ENCODE peak calls at places on chromosomes 2 and 18, in seven cellular contexts. D is CD8-positive, alpha-beta T cell; G is glutamatergic neuron; P is endothelial cell; I is HFFc6; H is dorsolateral prefrontal cortex; U is endothelial cell of umbilical vein. C is an unnamed sample.
A peak's percentile ranks its signal among the peaks of the same experiment; 100 is the strongest.

GRCh38 chr2:6556755-6557154 is 309.0 kb downstream of the CMPK2 start:
- DNase-seq in D (no peak), G (no peak), P (no peak), I (peak; percentile 87), H (no peak), U (no peak), C (peak; percentile 72)

GRCh38 chr2:158760887-158761286 is 34.2 kb upstream of the DAPL1 start:
- DNase-seq in D (no peak), G (no peak), P (no peak), I (no peak), H (no peak), U (no peak), C (no peak)

GRCh38 chr2:217741381-217741955 is 261.3 kb downstream of the TNS1 start:
- DNase-seq in D (no peak), G (no peak), P (no peak), I (no peak), H (no peak), U (no peak), C (no peak)

GRCh38 chr18:46346896-46347630 is 242.9 kb downstream of the HAUS1 start:
- DNase-seq in D (no peak), G (no peak), P (no peak), I (no peak), H (no peak), U (no peak), C (no peak)

GRCh38 chr18:79732721-79733025 is 53.1 kb downstream of the CTDP1 start:
- DNase-seq in D (no peak), G (no peak), P (no peak), I (no peak), H (no peak), U (no peak), C (no peak)

GRCh38 chr2:51995293-51995692 is 963.4 kb upstream of the NRXN1 start:
- DNase-seq in D (no peak), G (no peak), P (no peak), I (peak; percentile 60), H (no peak), U (peak; percentile 3), C (peak; percentile 83)

GRCh38 chr2:27320958-27321543 is 1.8 kb downstream of the MPV17 start:
- DNase-seq in D (no peak), G (peak; percentile 17), P (no peak), I (peak; percentile 99), H (no peak), U (peak; percentile 91), C (peak; percentile 97)

GRCh38 chr2:15553951-15554350 is 7.2 kb downstream of the NBAS start:
- DNase-seq in D (no peak), G (no peak), P (no peak), I (no peak), H (no peak), U (no peak), C (no peak)

GRCh38 chr2:57673983-57674382 is 372.6 kb upstream of the VRK2 start:
- DNase-seq in D (no peak), G (no peak), P (no peak), I (no peak), H (no peak), U (no peak), C (no peak)

GRCh38 chr2:25380023-25380422 is 38.3 kb upstream of the DNMT3A start:
- DNase-seq in D (no peak), G (no peak), P (no peak), I (no peak), H (no peak), U (no peak), C (no peak)

GRCh38 chr2:30706534-30707303 is 100.5 kb downstream of the CAPN13 start:
- DNase-seq in D (peak; percentile 60), G (peak; percentile 80), P (peak; percentile 72), I (peak; percentile 43), H (peak; percentile 60), U (peak; percentile 40), C (peak; percentile 50)

GRCh38 chr2:70516596-70516995 is 37.0 kb downstream of the TGFA start:
- DNase-seq in D (no peak), G (no peak), P (no peak), I (peak; percentile 59), H (no peak), U (no peak), C (no peak)

GRCh38 chr18:76803814-76804213 is 18.5 kb upstream of the ZNF236 start:
- DNase-seq in D (peak; percentile 64), G (peak; percentile 77), P (peak; percentile 75), I (peak; percentile 40), H (no peak), U (peak; percentile 63), C (peak; percentile 54)

GRCh38 chr18:13494879-13495465 is 231.4 kb downstream of the FAM210A start:
- DNase-seq in D (no peak), G (no peak), P (no peak), I (no peak), H (no peak), U (peak; percentile 68), C (peak; percentile 59)

GRCh38 chr2:120277505-120278205 is 25.0 kb downstream of the RALB start:
- DNase-seq in D (no peak), G (no peak), P (no peak), I (no peak), H (no peak), U (no peak), C (no peak)

GRCh38 chr18:52617931-52618330 is 277.9 kb downstream of the DCC start:
- DNase-seq in D (no peak), G (no peak), P (no peak), I (no peak), H (no peak), U (no peak), C (peak; percentile 50)

GRCh38 chr18:44079602-44080001 is 601.1 kb upstream of the SETBP1 start:
- DNase-seq in D (no peak), G (no peak), P (no peak), I (no peak), H (no peak), U (peak; percentile 57), C (peak; percentile 85)

GRCh38 chr2:175690113-175690716 is 311.9 kb downstream of the LNPK start:
- DNase-seq in D (no peak), G (no peak), P (peak; percentile 57), I (peak; percentile 74), H (no peak), U (peak; percentile 81), C (peak; percentile 78)

GRCh38 chr2:241268306-241268705 is 47.2 kb downstream of the HDLBP start:
- DNase-seq in D (no peak), G (no peak), P (no peak), I (no peak), H (no peak), U (peak; percentile 55), C (no peak)

GRCh38 chr2:222424281-222424728 is at the start of gene SGPP2:
- DNase-seq in D (no peak), G (peak; percentile 16), P (no peak), I (no peak), H (no peak), U (no peak), C (no peak)

GRCh38 chr2:101751875-101752619 is 54.5 kb downstream of the MAP4K4 start:
- DNase-seq in D (no peak), G (no peak), P (no peak), I (no peak), H (no peak), U (no peak), C (no peak)

GRCh38 chr2:3807853-3808252 is 104.5 kb downstream of the DCDC2C start:
- DNase-seq in D (no peak), G (no peak), P (no peak), I (no peak), H (no peak), U (no peak), C (peak; percentile 12)

GRCh38 chr2:60819155-60819862 is 62.1 kb upstream of the REL start:
- DNase-seq in D (peak; percentile 74), G (no peak), P (no peak), I (no peak), H (no peak), U (no peak), C (no peak)

GRCh38 chr18:50847192-50847591 is 27.4 kb upstream of the MRO start:
- DNase-seq in D (no peak), G (no peak), P (no peak), I (peak; percentile 54), H (no peak), U (no peak), C (peak; percentile 66)

GRCh38 chr2:12202702-12203101 is 456.3 kb downstream of the LPIN1 start:
- DNase-seq in D (no peak), G (no peak), P (no peak), I (peak; percentile 12), H (no peak), U (no peak), C (peak; percentile 31)
- TF ChIP-seq CTCF in D (no peak), G (no peak), P (no peak), I (no peak), H (no peak), U (no peak), C (no peak)

GRCh38 chr2:129441610-129442009 is 537.9 kb upstream of the RAB6C start:
- DNase-seq in D (no peak), G (no peak), P (no peak), I (no peak), H (no peak), U (no peak), C (no peak)
- TF ChIP-seq CTCF in D (no peak), G (no peak), P (no peak), I (no peak), H (no peak), U (no peak), C (no peak)

GRCh38 chr2:156986339-156986988 is 271.0 kb upstream of the GALNT5 start:
- DNase-seq in D (no peak), G (no peak), P (no peak), I (no peak), H (no peak), U (no peak), C (no peak)
- TF ChIP-seq CTCF in D (no peak), G (no peak), P (no peak), I (no peak), H (no peak), U (no peak), C (no peak)

GRCh38 chr2:171595456-171595855 is 73.2 kb downstream of the CYBRD1 start:
- DNase-seq in D (no peak), G (no peak), P (no peak), I (no peak), H (no peak), U (no peak), C (no peak)

GRCh38 chr2:171602352-171602751 is 80.1 kb downstream of the CYBRD1 start:
- DNase-seq in D (no peak), G (no peak), P (no peak), I (no peak), H (no peak), U (no peak), C (no peak)

GRCh38 chr2:171595896-171596295 is 73.6 kb downstream of the CYBRD1 start:
- DNase-seq in D (no peak), G (no peak), P (no peak), I (peak; percentile 89), H (no peak), U (peak; percentile 57), C (peak; percentile 91)

GRCh38 chr2:171600126-171600525 is 77.9 kb downstream of the CYBRD1 start:
- DNase-seq in D (no peak), G (no peak), P (no peak), I (no peak), H (no peak), U (no peak), C (no peak)

DNA sequence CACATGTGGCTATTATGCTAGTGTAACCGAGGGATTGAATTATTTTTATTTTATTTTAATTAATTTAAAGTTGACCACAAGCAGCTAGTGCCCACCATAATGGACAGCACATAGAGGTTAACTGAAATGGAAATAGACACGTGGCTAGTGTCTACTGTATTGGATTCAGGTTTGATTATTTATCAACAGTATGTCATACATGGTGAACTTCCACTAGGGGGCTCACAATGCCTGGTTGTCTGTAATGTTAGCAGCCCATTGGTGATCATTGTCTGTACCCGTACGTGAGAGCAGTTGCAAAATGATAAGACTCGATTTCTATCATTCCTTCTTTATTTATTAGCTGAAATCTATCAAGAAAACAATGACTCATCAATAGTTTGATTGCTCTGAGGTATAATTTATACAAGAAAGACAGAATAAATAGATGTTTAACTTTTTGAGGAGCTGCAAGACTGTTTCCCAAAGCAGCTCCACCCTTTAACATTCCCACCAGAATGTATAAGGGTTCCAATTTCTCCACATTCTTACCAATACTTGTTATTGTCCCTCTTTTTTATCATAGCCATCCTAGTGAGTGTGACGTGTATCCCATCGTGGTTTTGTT is 76.5 kb downstream of the CYBRD1 start:
- DNase-seq in D (peak; percentile 13), G (peak; percentile 31), P (peak; percentile 41), I (peak; percentile 59), H (no peak), U (peak; percentile 58), C (peak; percentile 70)
- TF ChIP-seq CTCF in D (peak; percentile 82), G (peak; percentile 86), P (peak; percentile 83), I (peak; percentile 91), H (peak; percentile 88), U (peak; percentile 70), C (peak; percentile 79)

C was measured in astrocyte of the spinal cord.